ENCODE peak calls at places on chromosome X, in nine cellular contexts. P is activated T-cell treated with anti-CD3 and anti-CD28 coated beads, Interleukin-2, amount 50 U/mL, for 4 hours; H is NAMALWA; B is natural killer cell; X is endothelial cell; J is activated gamma-delta T cell; R is DMS 273 treated with DMSO at 0.1 percent for 48 hours; A is T-helper 2 cell; M is lower leg skin. U is an unnamed sample.

GRCh38 chrX:102934624-102935023 is 2.4 kb upstream of the RAB40AL start:
- DNase-seq in P (peak), H (peak), B (peak), X (peak), J (no peak), R (no peak), A (peak), M (peak), U (no peak)

GRCh38 chrX:40581333-40581910 is 652 bp downstream of the ATP6AP2 start:
- DNase-seq in P (no peak), H (peak), B (no peak), X (no peak), J (no peak), R (no peak), A (peak), M (no peak), U (no peak)

GRCh38 chrX:41457618-41458192 is 10.6 kb downstream of the NYX start:
- DNase-seq in P (no peak), H (peak), B (no peak), X (no peak), J (no peak), R (no peak), A (peak), M (no peak), U (no peak)

GRCh38 chrX:109732319-109732779 is 708 bp downstream of the ACSL4 start:
- DNase-seq in P (peak), H (peak), B (peak), X (peak), J (no peak), R (no peak), A (peak), M (no peak), U (no peak)

GRCh38 chrX:37883196-37883595 is 35.8 kb upstream of the DYNLT3 start:
- DNase-seq in P (no peak), H (no peak), B (no peak), X (no peak), J (no peak), R (no peak), A (no peak), M (no peak), U (no peak)

GRCh38 chrX:103776586-103776985 is at the start of gene PLP1:
- DNase-seq in P (no peak), H (no peak), B (no peak), X (no peak), J (no peak), R (no peak), A (no peak), M (no peak), U (no peak)

GRCh38 chrX:130741584-130741983 is 161.4 kb downstream of the ENOX2 start:
- DNase-seq in P (no peak), H (no peak), B (no peak), X (no peak), J (no peak), R (no peak), A (no peak), M (no peak), U (no peak)

GRCh38 chrX:109773374-109773773 is 40.3 kb upstream of the ACSL4 start:
- DNase-seq in P (no peak), H (no peak), B (no peak), X (no peak), J (no peak), R (no peak), A (no peak), M (no peak), U (no peak)

GRCh38 chrX:26925088-26925487 is 538.1 kb downstream of the PPP4R3C start:
- DNase-seq in P (no peak), H (no peak), B (no peak), X (no peak), J (no peak), R (no peak), A (no peak), M (no peak), U (no peak)

GRCh38 chrX:53184836-53185235 is 40.2 kb downstream of the KDM5C start:
- DNase-seq in P (no peak), H (no peak), B (no peak), X (no peak), J (no peak), R (no peak), A (no peak), M (no peak), U (no peak)

GRCh38 chrX:151680805-151681204 is 14.5 kb upstream of the PRRG3 start:
- DNase-seq in P (peak), H (peak), B (peak), X (peak), J (no peak), R (no peak), A (peak), M (no peak), U (no peak)

GRCh38 chrX:154761977-154762528 is 611 bp upstream of the DKC1 start:
- DNase-seq in P (no peak), H (no peak), B (no peak), X (no peak), J (no peak), R (no peak), A (peak), M (no peak), U (no peak)

GRCh38 chrX:56615282-56615681 is 51.9 kb downstream of the UBQLN2 start:
- DNase-seq in P (no peak), H (no peak), B (no peak), X (no peak), J (no peak), R (no peak), A (no peak), M (no peak), U (no peak)

GRCh38 chrX:95346854-95347253 is 1337.8 kb upstream of the DIAPH2 start:
- DNase-seq in P (no peak), H (peak), B (no peak), X (no peak), J (no peak), R (peak), A (no peak), M (no peak), U (no peak)

GRCh38 chrX:471239-471638 is 84.5 kb upstream of the PPP2R3B start:
- DNase-seq in P (no peak), H (no peak), B (no peak), X (no peak), J (no peak), R (no peak), A (no peak), M (no peak), U (no peak)

GRCh38 chrX:151789179-151789800 is 54.7 kb downstream of the CNGA2 start:
- DNase-seq in P (no peak), H (no peak), B (no peak), X (no peak), J (no peak), R (no peak), A (no peak), M (peak), U (peak)

GRCh38 chrX:138908577-138908976 is 197.1 kb upstream of the FGF13 start:
- DNase-seq in P (no peak), H (no peak), B (no peak), X (no peak), J (no peak), R (no peak), A (no peak), M (no peak), U (no peak)

GRCh38 chrX:123424546-123424945 is 240.5 kb downstream of the GRIA3 start:
- DNase-seq in P (no peak), H (no peak), B (no peak), X (no peak), J (no peak), R (no peak), A (peak), M (no peak), U (no peak)

GRCh38 chrX:119669424-119670037 is 23.4 kb downstream of the SEPTIN6 start:
- DNase-seq in P (no peak), H (no peak), B (no peak), X (no peak), J (no peak), R (no peak), A (no peak), M (no peak), U (no peak)

GRCh38 chrX:119726900-119727555 is 31.4 kb upstream of the SOWAHD start:
- DNase-seq in P (no peak), H (no peak), B (no peak), X (no peak), J (no peak), R (no peak), A (peak), M (no peak), U (no peak)

GRCh38 chrX:17680732-17681413 is 56.4 kb upstream of the SCML1 start:
- DNase-seq in P (no peak), H (no peak), B (no peak), X (no peak), J (no peak), R (no peak), A (no peak), M (no peak), U (no peak)

GRCh38 chrX:11751261-11751660 is 6.8 kb upstream of the MSL3 start:
- DNase-seq in P (no peak), H (no peak), B (no peak), X (no peak), J (no peak), R (no peak), A (no peak), M (no peak), U (no peak)

GRCh38 chrX:18294893-18295292 is 59.6 kb downstream of the SCML2 start:
- DNase-seq in P (no peak), H (no peak), B (no peak), X (no peak), J (no peak), R (no peak), A (no peak), M (no peak), U (no peak)

GRCh38 chrX:43350935-43351334 is 305.2 kb upstream of the MAOA start:
- DNase-seq in P (no peak), H (no peak), B (no peak), X (no peak), J (no peak), R (no peak), A (no peak), M (no peak), U (no peak)

GRCh38 chrX:149129767-149130166 is 375.3 kb downstream of the IDS start:
- DNase-seq in P (no peak), H (no peak), B (no peak), X (no peak), J (no peak), R (no peak), A (no peak), M (no peak), U (no peak)

GRCh38 chrX:47497274-47497673 is 14.3 kb upstream of the ZNF41 start:
- DNase-seq in P (no peak), H (peak), B (no peak), X (no peak), J (no peak), R (no peak), A (no peak), M (no peak), U (no peak)

GRCh38 chrX:17842769-17843525 is 18.2 kb downstream of the RAI2 start:
- DNase-seq in P (no peak), H (no peak), B (no peak), X (peak), J (no peak), R (no peak), A (no peak), M (no peak), U (no peak)

GRCh38 chrX:97397371-97397770 is 513.7 kb downstream of the RPA4 start:
- DNase-seq in P (no peak), H (no peak), B (no peak), X (no peak), J (no peak), R (no peak), A (peak), M (no peak), U (no peak)

GRCh38 chrX:71665747-71666146 is 1.6 kb upstream of the LOC101059915 start:
- DNase-seq in P (no peak), H (no peak), B (no peak), X (no peak), J (no peak), R (no peak), A (no peak), M (no peak), U (no peak)

GRCh38 chrX:119790977-119791436 is 423 bp downstream of the RPL39 start:
- DNase-seq in P (peak), H (no peak), B (no peak), X (no peak), J (peak), R (no peak), A (peak), M (peak), U (no peak)

GRCh38 chrX:136650811-136651210 is 2.9 kb downstream of the CD40LG start:
- DNase-seq in P (no peak), H (no peak), B (no peak), X (no peak), J (no peak), R (no peak), A (no peak), M (no peak), U (no peak)

GRCh38 chrX:3592184-3592583 is 121.3 kb downstream of the PRKX start:
- DNase-seq in P (no peak), H (no peak), B (no peak), X (no peak), J (no peak), R (no peak), A (no peak), M (no peak), U (no peak)

GRCh38 chrX:49071877-49072711 is 1.7 kb downstream of the PRAF2 start:
- DNase-seq in P (no peak), H (no peak), B (no peak), X (peak), J (no peak), R (no peak), A (no peak), M (no peak), U (peak)